ENCODE peak calls at places on chromosomes 2 and 18, in five cellular contexts. A, L, V, K and Z are unnamed samples.

GRCh38 chr2:232876071-232876977 is 6.3 kb downstream of the SNORC start:
- DNase-seq in A (no peak), L (no peak), V (peak; percentile 53), K (no peak), Z (no peak)

GRCh38 chr2:231382116-231382515 is 13.4 kb upstream of the B3GNT7 start:
- DNase-seq in A (no peak), L (no peak), V (no peak), K (no peak), Z (no peak)

GRCh38 chr2:30366199-30366691 is 80.8 kb upstream of the LCLAT1 start:
- DNase-seq in A (peak; percentile 43), L (no peak), V (no peak), K (no peak), Z (no peak)

GRCh38 chr18:63511285-63511684 is 30.9 kb upstream of the SERPINB12 start:
- DNase-seq in A (no peak), L (no peak), V (peak; percentile 65), K (peak; percentile 15), Z (peak; percentile 33)

GRCh38 chr2:144935736-144936135 is 415.8 kb upstream of the ZEB2 start:
- DNase-seq in A (no peak), L (no peak), V (no peak), K (no peak), Z (no peak)

GRCh38 chr18:24115628-24116027 is 23.2 kb upstream of the CABYR start:
- DNase-seq in A (no peak), L (no peak), V (no peak), K (no peak), Z (no peak)

GRCh38 chr2:14831458-14831857 is 198.9 kb downstream of the LRATD1 start:
- DNase-seq in A (no peak), L (no peak), V (no peak), K (no peak), Z (no peak)

GRCh38 chr2:96359310-96359709 is 23.7 kb downstream of the NCAPH start:
- DNase-seq in A (no peak), L (no peak), V (no peak), K (no peak), Z (no peak)

GRCh38 chr2:50840346-50841124 is 191.4 kb downstream of the NRXN1 start:
- DNase-seq in A (no peak), L (no peak), V (no peak), K (no peak), Z (no peak)

GRCh38 chr2:102657770-102658169 is 38.4 kb downstream of the SLC9A2 start:
- DNase-seq in A (no peak), L (no peak), V (no peak), K (no peak), Z (no peak)

GRCh38 chr2:96329416-96329815 is 4.3 kb downstream of the ITPRIPL1 start:
- DNase-seq in A (no peak), L (peak; percentile 64), V (no peak), K (no peak), Z (peak; percentile 74)

GRCh38 chr2:120205901-120206581 is 17.2 kb downstream of the TMEM185B start:
- DNase-seq in A (no peak), L (no peak), V (peak; percentile 85), K (no peak), Z (no peak)

GRCh38 chr18:48868468-48869466 is 82.0 kb downstream of the SMAD7 start:
- DNase-seq in A (peak; percentile 14), L (no peak), V (no peak), K (no peak), Z (no peak)

GRCh38 chr2:73970850-73971471 is 13.7 kb upstream of the TET3 start:
- DNase-seq in A (peak; percentile 88), L (peak; percentile 21), V (peak; percentile 20), K (no peak), Z (peak; percentile 76)

GRCh38 chr18:45416168-45416567 is 199.1 kb upstream of the SLC14A2 start:
- DNase-seq in A (no peak), L (peak; percentile 42), V (no peak), K (no peak), Z (no peak)

GRCh38 chr2:205471776-205472175 is 210.5 kb upstream of the NRP2 start:
- DNase-seq in A (no peak), L (no peak), V (no peak), K (no peak), Z (no peak)

GRCh38 chr2:131322209-131322608 is 41.8 kb downstream of the RAB6D start:
- DNase-seq in A (no peak), L (no peak), V (no peak), K (no peak), Z (no peak)

GRCh38 chr2:208546860-208547650 is 140.5 kb downstream of the PTH2R start:
- DNase-seq in A (no peak), L (no peak), V (no peak), K (no peak), Z (no peak)

GRCh38 chr18:27713727-27714080 is 463.2 kb downstream of the CDH2 start:
- DNase-seq in A (no peak), L (no peak), V (no peak), K (peak; percentile 83), Z (no peak)

GRCh38 chr18:58745914-58746313 is 74.6 kb downstream of the MALT1 start:
- DNase-seq in A (no peak), L (no peak), V (no peak), K (no peak), Z (no peak)

GRCh38 chr2:232988444-232988843 is 24.6 kb downstream of the NGEF start:
- DNase-seq in A (no peak), L (no peak), V (no peak), K (peak; percentile 88), Z (peak; percentile 22)

GRCh38 chr2:144194331-144195071 is 325.4 kb downstream of the ZEB2 start:
- DNase-seq in A (no peak), L (no peak), V (no peak), K (no peak), Z (no peak)

GRCh38 chr2:180980943-180981898 is 816 bp downstream of the UBE2E3 start:
- DNase-seq in A (no peak), L (peak; percentile 37), V (no peak), K (no peak), Z (peak; percentile 58)

GRCh38 chr2:61512768-61513398 is 25.3 kb downstream of the XPO1 start:
- DNase-seq in A (no peak), L (no peak), V (no peak), K (no peak), Z (no peak)

GRCh38 chr2:201952212-201952611 is 81.4 kb upstream of the FZD7 start:
- DNase-seq in A (no peak), L (no peak), V (peak; percentile 57), K (no peak), Z (no peak)

GRCh38 chr2:170723446-170723958 is 8.4 kb downstream of the SP5 start:
- DNase-seq in A (no peak), L (no peak), V (peak; percentile 31), K (no peak), Z (no peak)

GRCh38 chr18:45127395-45127794 is 446.7 kb downstream of the SETBP1 start:
- DNase-seq in A (no peak), L (no peak), V (no peak), K (no peak), Z (no peak)

GRCh38 chr2:20115902-20116301 is 64.5 kb upstream of the LAPTM4A start:
- DNase-seq in A (no peak), L (no peak), V (no peak), K (no peak), Z (no peak)

GRCh38 chr2:170025223-170025622 is 152.7 kb upstream of the MYO3B start:
- DNase-seq in A (no peak), L (no peak), V (no peak), K (no peak), Z (no peak)

GRCh38 chr2:105872830-105873229 is 128.1 kb downstream of the NCK2 start:
- DNase-seq in A (no peak), L (no peak), V (no peak), K (no peak), Z (no peak)

GRCh38 chr2:1593371-1594205 is 150.7 kb downstream of the PXDN start:
- DNase-seq in A (no peak), L (no peak), V (no peak), K (peak; percentile 68), Z (no peak)

GRCh38 chr2:113980946-113981345 is 91.1 kb downstream of the ACTR3 start:
- DNase-seq in A (no peak), L (no peak), V (no peak), K (no peak), Z (peak; percentile 63)

GRCh38 chr2:233801357-233802131 is 23.4 kb downstream of the MROH2A start:
- DNase-seq in A (no peak), L (no peak), V (no peak), K (peak; percentile 6), Z (no peak)